ENCODE peak calls at places on chromosome 1, in six cellular contexts. One of them, this sample, is unnamed.

GRCh38 chr1:53629101-53629691 is 109.8 kb downstream of the GLIS1 start:
- DNase-seq in K562: no peak
- DNase-seq in HepG2: no peak
- DNase-seq in A549: no peak
- DNase-seq in GM12878: no peak
- DNase-seq in endothelial cell of umbilical vein: no peak
- DNase-seq in this sample: no peak

GRCh38 chr1:226825746-226826100 is 44.7 kb upstream of the PSEN2 start:
- DNase-seq in GM12878: no peak
- DNase-seq in A549: no peak
- DNase-seq in endothelial cell of umbilical vein: no peak
- DNase-seq in HepG2: no peak
- DNase-seq in K562: no peak
- DNase-seq in this sample: no peak

GRCh38 chr1:114209971-114210370 is 56.3 kb upstream of the SYT6 start:
- DNase-seq in A549: no peak
- DNase-seq in GM12878: no peak
- DNase-seq in K562: no peak
- DNase-seq in endothelial cell of umbilical vein: no peak
- DNase-seq in HepG2: no peak
- DNase-seq in this sample: no peak

GRCh38 chr1:150551049-150551783 is 2.0 kb downstream of the ADAMTSL4 start:
- DNase-seq in GM12878: no peak
- DNase-seq in HepG2: no peak
- DNase-seq in endothelial cell of umbilical vein: no peak
- DNase-seq in A549: no peak
- DNase-seq in K562: no peak
- DNase-seq in this sample: no peak

GRCh38 chr1:110615548-110616130 is 9.5 kb upstream of the KCNA2 start:
- DNase-seq in K562: peak; percentile 70
- DNase-seq in A549: peak; percentile 73
- DNase-seq in endothelial cell of umbilical vein: peak; percentile 38
- DNase-seq in GM12878: no peak
- DNase-seq in HepG2: peak; percentile 60
- DNase-seq in this sample: peak; percentile 68

GRCh38 chr1:23019851-23020625 is 770 bp downstream of the KDM1A start:
- DNase-seq in K562: peak; percentile 60
- DNase-seq in HepG2: peak; percentile 44
- DNase-seq in endothelial cell of umbilical vein: peak; percentile 70
- DNase-seq in A549: peak; percentile 41
- DNase-seq in GM12878: no peak
- DNase-seq in this sample: peak; percentile 69

GRCh38 chr1:96515430-96515829 is 206.2 kb upstream of the PTBP2 start:
- DNase-seq in endothelial cell of umbilical vein: no peak
- DNase-seq in GM12878: no peak
- DNase-seq in A549: no peak
- DNase-seq in K562: no peak
- DNase-seq in HepG2: no peak
- DNase-seq in this sample: no peak

GRCh38 chr1:36387141-36387949 is 1.6 kb upstream of the STK40 start:
- DNase-seq in HepG2: no peak
- DNase-seq in A549: no peak
- DNase-seq in K562: no peak
- DNase-seq in GM12878: no peak
- DNase-seq in endothelial cell of umbilical vein: no peak
- DNase-seq in this sample: no peak

GRCh38 chr1:8002329-8003320 is 23.5 kb downstream of the ERRFI1 start:
- DNase-seq in K562: no peak
- DNase-seq in HepG2: no peak
- DNase-seq in A549: no peak
- DNase-seq in GM12878: no peak
- DNase-seq in endothelial cell of umbilical vein: no peak
- DNase-seq in this sample: no peak

GRCh38 chr1:68969430-68969829 is 472.5 kb upstream of the DEPDC1 start:
- DNase-seq in GM12878: no peak
- DNase-seq in K562: no peak
- DNase-seq in HepG2: no peak
- DNase-seq in endothelial cell of umbilical vein: no peak
- DNase-seq in A549: no peak
- DNase-seq in this sample: no peak

GRCh38 chr1:161840363-161840762 is 74.2 kb downstream of the ATF6 start:
- DNase-seq in HepG2: no peak
- DNase-seq in GM12878: no peak
- DNase-seq in A549: no peak
- DNase-seq in K562: no peak
- DNase-seq in endothelial cell of umbilical vein: no peak
- DNase-seq in this sample: no peak

GRCh38 chr1:4076346-4076745 is 176.3 kb upstream of the C1orf174 start:
- DNase-seq in HepG2: no peak
- DNase-seq in endothelial cell of umbilical vein: no peak
- DNase-seq in A549: no peak
- DNase-seq in K562: no peak
- DNase-seq in GM12878: no peak
- DNase-seq in this sample: no peak

GRCh38 chr1:56406821-56407220 is 172.5 kb downstream of the PLPP3 start:
- DNase-seq in K562: no peak
- DNase-seq in A549: no peak
- DNase-seq in GM12878: no peak
- DNase-seq in endothelial cell of umbilical vein: no peak
- DNase-seq in HepG2: no peak
- DNase-seq in this sample: no peak

GRCh38 chr1:22287946-22288520 is 145.1 kb upstream of the WNT4 start:
- DNase-seq in K562: no peak
- DNase-seq in endothelial cell of umbilical vein: no peak
- DNase-seq in GM12878: no peak
- DNase-seq in A549: no peak
- DNase-seq in HepG2: no peak
- DNase-seq in this sample: no peak

GRCh38 chr1:56310945-56311344 is 268.4 kb downstream of the PLPP3 start:
- DNase-seq in endothelial cell of umbilical vein: no peak
- DNase-seq in GM12878: no peak
- DNase-seq in K562: no peak
- DNase-seq in HepG2: no peak
- DNase-seq in A549: no peak
- DNase-seq in this sample: no peak

GRCh38 chr1:159602501-159602900 is 14.9 kb downstream of the APCS start:
- DNase-seq in A549: no peak
- DNase-seq in GM12878: no peak
- DNase-seq in HepG2: no peak
- DNase-seq in K562: no peak
- DNase-seq in endothelial cell of umbilical vein: no peak
- DNase-seq in this sample: no peak

DNA sequence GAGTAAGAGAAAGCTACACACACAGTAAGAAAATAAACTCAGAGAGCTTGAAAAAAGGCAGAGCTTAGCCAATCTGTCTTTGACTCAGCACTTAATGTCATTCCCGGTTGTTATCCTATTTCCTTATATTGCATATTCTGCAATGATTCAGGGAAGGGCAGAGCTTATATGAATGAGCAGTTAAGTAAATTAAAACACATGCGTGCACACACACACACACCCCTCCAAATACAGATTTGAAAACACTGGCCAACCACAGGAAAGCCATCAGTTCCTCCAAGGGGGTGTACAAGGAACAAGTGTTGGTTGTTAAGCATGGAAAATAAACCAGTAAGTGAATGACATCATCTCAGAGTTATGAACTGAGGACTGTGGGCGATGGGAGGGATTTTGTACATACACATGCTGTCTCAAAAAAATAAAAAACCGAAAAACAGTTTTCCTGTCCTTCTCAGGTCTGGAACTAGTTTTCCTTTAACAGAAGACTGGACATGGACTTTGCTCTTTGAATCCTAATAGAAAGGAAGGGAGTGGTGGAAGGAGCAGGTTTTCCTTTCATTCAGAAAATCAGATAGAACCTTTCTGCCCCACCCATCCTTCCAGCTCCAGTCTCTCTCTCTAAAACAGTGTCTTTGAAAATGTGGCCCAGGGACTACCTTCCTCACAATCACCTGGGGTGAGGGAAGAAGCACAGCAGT is 955 bp downstream of the IQGAP3 start:
- DNase-seq in GM12878: no peak
- DNase-seq in HepG2: no peak
- DNase-seq in endothelial cell of umbilical vein: peak; percentile 83
- DNase-seq in A549: peak; percentile 55
- DNase-seq in K562: no peak
- DNase-seq in this sample: peak; percentile 41
- TF ChIP-seq MYC in GM12878: no peak
- TF ChIP-seq MYC in HepG2: no peak
- TF ChIP-seq MYC in endothelial cell of umbilical vein: no peak
- TF ChIP-seq MYC in A549: no peak
- TF ChIP-seq MYC in K562: no peak
- TF ChIP-seq MYC in this sample: no peak

DNA sequence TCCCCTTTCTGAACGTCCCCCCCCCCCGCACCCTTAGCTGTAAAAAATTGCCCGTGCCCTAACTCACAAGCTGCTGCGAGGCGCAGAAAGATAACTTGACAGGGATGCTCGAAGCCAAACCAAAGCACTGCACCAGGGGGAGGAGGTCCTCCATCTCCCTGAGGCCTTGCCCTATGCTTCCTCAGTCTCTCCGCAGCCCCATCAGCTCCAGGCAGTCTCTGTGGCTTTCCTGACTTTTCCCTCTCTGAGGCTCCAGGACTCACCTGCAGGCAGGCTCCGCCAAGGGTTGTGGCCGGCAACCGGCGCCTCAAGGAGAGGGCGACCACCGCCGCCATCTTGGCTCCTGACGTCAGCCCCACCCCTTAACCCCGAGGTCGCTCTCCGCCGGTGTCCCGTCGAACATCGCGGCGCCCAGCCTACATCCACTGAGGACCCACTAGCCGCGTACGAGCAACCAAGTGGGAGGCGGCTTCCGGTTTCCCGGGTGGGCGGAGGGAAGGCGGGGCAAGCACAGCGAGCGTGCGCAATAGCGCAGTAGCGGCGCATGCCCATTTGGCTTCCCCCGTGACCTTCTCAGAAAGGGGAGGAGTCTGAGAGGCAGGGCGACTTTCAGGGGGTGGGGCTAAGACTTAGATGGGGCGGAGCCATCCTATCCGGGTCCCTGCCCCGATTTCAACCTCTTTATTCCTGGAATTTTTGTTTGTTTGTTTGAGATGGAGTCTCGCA is at the start of gene SDHB:
- DNase-seq in endothelial cell of umbilical vein: peak; percentile 100
- DNase-seq in GM12878: peak; percentile 96
- DNase-seq in A549: peak; percentile 97
- DNase-seq in HepG2: peak; percentile 94
- DNase-seq in K562: peak; percentile 99
- DNase-seq in this sample: peak; percentile 97
- TF ChIP-seq POLR2A in endothelial cell of umbilical vein: peak; percentile 84
- TF ChIP-seq POLR2A in GM12878: peak; percentile 95
- TF ChIP-seq POLR2A in A549: peak; percentile 79
- TF ChIP-seq POLR2A in HepG2: peak; percentile 57
- TF ChIP-seq POLR2A in K562: peak; percentile 94
- TF ChIP-seq POLR2A in this sample: peak; percentile 69

GRCh38 chr1:203275656-203276272 is 29.6 kb upstream of the BTG2 start:
- DNase-seq in K562: no peak
- DNase-seq in GM12878: no peak
- DNase-seq in HepG2: no peak
- DNase-seq in A549: no peak
- DNase-seq in endothelial cell of umbilical vein: no peak
- DNase-seq in this sample: no peak
- TF ChIP-seq MYC in K562: no peak
- TF ChIP-seq MYC in GM12878: no peak
- TF ChIP-seq MYC in HepG2: no peak
- TF ChIP-seq MYC in A549: no peak
- TF ChIP-seq MYC in endothelial cell of umbilical vein: no peak
- TF ChIP-seq MYC in this sample: no peak

DNA sequence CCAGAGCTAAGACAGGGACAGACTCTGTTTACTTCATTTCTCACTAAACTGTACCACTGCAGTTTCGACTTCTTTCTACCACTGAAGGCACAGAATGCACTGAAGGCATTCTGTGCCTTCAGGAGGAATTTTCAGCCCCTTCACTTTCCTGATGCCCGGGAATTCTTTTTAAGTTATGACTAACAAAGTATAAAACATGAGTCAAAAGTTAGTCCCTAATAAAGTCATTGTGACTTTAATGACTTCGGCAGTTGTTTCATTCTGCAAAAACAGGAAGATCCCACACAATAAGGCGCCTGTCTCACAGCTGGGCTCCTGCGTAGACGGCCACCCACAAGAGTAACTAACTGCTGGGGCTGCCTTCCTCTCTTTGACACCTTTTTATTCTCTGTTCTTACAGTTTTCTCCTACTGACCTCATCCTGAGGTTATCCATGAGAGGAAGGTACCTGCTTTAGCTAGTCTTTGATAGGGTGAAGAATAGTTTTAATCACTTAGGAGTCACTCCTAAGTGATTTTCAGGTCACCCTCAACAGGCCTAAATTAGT is 183.9 kb upstream of the SGIP1 start:
- DNase-seq in GM12878: no peak
- DNase-seq in HepG2: no peak
- DNase-seq in A549: no peak
- DNase-seq in K562: no peak
- DNase-seq in endothelial cell of umbilical vein: peak; percentile 93
- DNase-seq in this sample: peak; percentile 87
- TF ChIP-seq POLR2A in GM12878: peak; percentile 31
- TF ChIP-seq POLR2A in HepG2: no peak
- TF ChIP-seq POLR2A in A549: no peak
- TF ChIP-seq POLR2A in K562: no peak
- TF ChIP-seq POLR2A in endothelial cell of umbilical vein: peak; percentile 14
- TF ChIP-seq POLR2A in this sample: no peak

GRCh38 chr1:83083589-83084224 is 915.2 kb downstream of the TTLL7 start:
- DNase-seq in A549: no peak
- DNase-seq in GM12878: no peak
- DNase-seq in K562: no peak
- DNase-seq in endothelial cell of umbilical vein: no peak
- DNase-seq in HepG2: no peak
- DNase-seq in this sample: no peak

GRCh38 chr1:83087851-83088250 is 911.1 kb downstream of the TTLL7 start:
- DNase-seq in HepG2: no peak
- DNase-seq in K562: no peak
- DNase-seq in endothelial cell of umbilical vein: no peak
- DNase-seq in A549: no peak
- DNase-seq in GM12878: no peak
- DNase-seq in this sample: no peak

GRCh38 chr1:83090195-83090594 is 908.7 kb downstream of the TTLL7 start:
- DNase-seq in K562: no peak
- DNase-seq in endothelial cell of umbilical vein: no peak
- DNase-seq in HepG2: no peak
- DNase-seq in A549: no peak
- DNase-seq in GM12878: no peak
- DNase-seq in this sample: no peak

GRCh38 chr1:83086346-83086745 is 912.6 kb downstream of the TTLL7 start:
- DNase-seq in A549: no peak
- DNase-seq in HepG2: no peak
- DNase-seq in endothelial cell of umbilical vein: peak; percentile 28
- DNase-seq in GM12878: no peak
- DNase-seq in K562: no peak
- DNase-seq in this sample: no peak

DNA sequence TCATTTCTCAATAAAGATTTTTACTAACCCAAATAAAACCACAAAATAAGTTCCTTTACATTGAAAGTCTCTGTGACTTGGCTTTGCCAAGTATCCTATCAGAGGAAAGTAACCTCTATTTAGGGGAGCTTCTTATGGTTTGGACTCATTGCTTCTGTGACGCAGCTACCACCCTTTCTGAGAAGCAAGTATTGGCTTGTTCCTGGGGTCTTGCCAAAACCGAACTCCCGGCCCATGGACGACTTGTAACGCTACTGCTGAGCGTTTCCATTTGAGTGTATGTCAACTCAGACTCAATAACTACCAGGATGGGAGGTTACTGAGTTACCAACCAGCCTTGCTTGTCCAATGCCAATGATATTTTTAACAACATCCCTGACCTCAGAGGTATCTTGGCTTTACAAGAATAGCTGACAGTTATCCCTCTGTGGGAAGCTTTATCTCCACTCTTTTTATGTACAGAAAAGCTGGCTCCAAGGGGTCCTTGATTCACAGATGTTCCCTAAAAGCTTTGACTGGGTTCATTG is 911.9 kb downstream of the TTLL7 start:
- DNase-seq in GM12878: no peak
- DNase-seq in K562: no peak
- DNase-seq in A549: no peak
- DNase-seq in HepG2: no peak
- DNase-seq in endothelial cell of umbilical vein: no peak
- DNase-seq in this sample: no peak
- TF ChIP-seq MYC in GM12878: no peak
- TF ChIP-seq MYC in K562: no peak
- TF ChIP-seq MYC in A549: no peak
- TF ChIP-seq MYC in HepG2: no peak
- TF ChIP-seq MYC in endothelial cell of umbilical vein: no peak
- TF ChIP-seq MYC in this sample: no peak

This sample was measured in NB4.